ENCODE peak calls at places on chromosome 11, in six cellular contexts. P is cardiac muscle cell, R is prostate gland, H is dorsolateral prefrontal cortex, I is HepG2, T is mesenchymal stem cell. M is an unnamed sample. For H3K27me3, the result is how much of the 10 kb centered on the place peaks cover.

GRCh38 chr11:19743622-19744021 is 31.0 kb downstream of the NAV2 start:
- DNase-seq in P (no peak), R (no peak), I (no peak), H (no peak), T (no peak), M (no peak)

GRCh38 chr11:134362192-134362901 is 30.6 kb downstream of the GLB1L2 start:
- DNase-seq in T (no peak), H (no peak), I (no peak), R (no peak), P (no peak), M (no peak)

GRCh38 chr11:76459299-76459698 is 14.5 kb downstream of the EMSY start:
- DNase-seq in P (no peak), R (no peak), I (no peak), H (no peak), T (peak), M (no peak)

GRCh38 chr11:19326499-19326898 is 85.8 kb upstream of the E2F8 start:
- DNase-seq in I (no peak), T (peak), P (peak), H (no peak), R (no peak), M (no peak)

GRCh38 chr11:39221739-39222138 is 2237.7 kb downstream of the LRRC4C start:
- DNase-seq in T (no peak), H (no peak), P (no peak), R (no peak), I (no peak), M (no peak)

GRCh38 chr11:113896156-113896879 is 8.3 kb upstream of the HTR3B start:
- DNase-seq in T (peak), I (no peak), H (peak), P (peak), R (peak), M (no peak)

GRCh38 chr11:11027271-11027670 is 169.4 kb upstream of the ZBED5 start:
- DNase-seq in P (peak), T (peak), I (no peak), R (no peak), H (no peak), M (peak)

GRCh38 chr11:65928667-65929066 is 9.4 kb downstream of the DRAP1 start:
- DNase-seq in T (no peak), H (no peak), R (no peak), P (no peak), I (no peak), M (no peak)

GRCh38 chr11:132099692-132100091 is 729.3 kb downstream of the NTM start:
- DNase-seq in P (peak), I (no peak), H (no peak), T (no peak), R (no peak), M (no peak)

GRCh38 chr11:134120143-134120850 is 51.4 kb downstream of the JAM3 start:
- DNase-seq in T (peak), P (peak), I (no peak), H (peak), R (peak), M (no peak)

GRCh38 chr11:87425391-87425790 is 387.7 kb downstream of the TMEM135 start:
- DNase-seq in P (no peak), T (no peak), I (no peak), R (no peak), H (no peak), M (no peak)

GRCh38 chr11:78801161-78801884 is 226.7 kb upstream of the NARS2 start:
- DNase-seq in P (peak), I (no peak), H (no peak), R (peak), T (peak), M (peak)

GRCh38 chr11:68870470-68870869 is 28.8 kb upstream of the CPT1A start:
- DNase-seq in H (no peak), I (no peak), T (peak), P (no peak), R (peak), M (no peak)

GRCh38 chr11:69230856-69231425 is 63.0 kb upstream of the MYEOV start:
- DNase-seq in I (no peak), T (no peak), R (no peak), P (no peak), H (no peak), M (no peak)

GRCh38 chr11:71397328-71397860 is 50.8 kb downstream of the DHCR7 start:
- DNase-seq in I (no peak), R (no peak), T (no peak), H (no peak), P (no peak), M (no peak)

GRCh38 chr11:4881188-4881587 is 512 bp upstream of the OR51T1 start:
- DNase-seq in H (no peak), T (no peak), P (no peak), I (no peak), R (no peak), M (no peak)

GRCh38 chr11:38356255-38356654 is 1758.2 kb upstream of the RAG2 start:
- DNase-seq in R (no peak), P (no peak), T (no peak), H (no peak), I (no peak), M (no peak)

GRCh38 chr11:134532921-134533421 is 120.9 kb upstream of the B3GAT1 start:
- DNase-seq in P (no peak), R (no peak), H (no peak), I (no peak), T (no peak), M (no peak)

GRCh38 chr11:124656759-124657627 is 16.5 kb downstream of the SIAE start:
- DNase-seq in T (peak), P (peak), H (peak), R (no peak), I (no peak), M (no peak)

GRCh38 chr11:16606784-16607674 is 131.4 kb upstream of the C11orf58 start:
- DNase-seq in I (no peak), T (peak), R (peak), P (peak), H (no peak), M (peak)
- H3K27me3 ChIP-seq in I (half or more), T (under half), R (under half), P (half or more), H (half or more), M (under half)

GRCh38 chr11:28969832-28970231 is 861.6 kb downstream of the METTL15 start:
- DNase-seq in R (no peak), P (no peak), I (no peak), H (no peak), T (no peak), M (no peak)

GRCh38 chr11:28963189-28963588 is 855.0 kb downstream of the METTL15 start:
- DNase-seq in R (no peak), T (peak), I (no peak), H (no peak), P (peak), M (no peak)

GRCh38 chr11:28965824-28966223 is 857.6 kb downstream of the METTL15 start:
- DNase-seq in R (no peak), P (no peak), H (no peak), T (no peak), I (no peak), M (no peak)

GRCh38 chr11:28964811-28965210 is 856.6 kb downstream of the METTL15 start:
- DNase-seq in P (no peak), H (no peak), R (no peak), I (no peak), T (no peak), M (no peak)

DNA sequence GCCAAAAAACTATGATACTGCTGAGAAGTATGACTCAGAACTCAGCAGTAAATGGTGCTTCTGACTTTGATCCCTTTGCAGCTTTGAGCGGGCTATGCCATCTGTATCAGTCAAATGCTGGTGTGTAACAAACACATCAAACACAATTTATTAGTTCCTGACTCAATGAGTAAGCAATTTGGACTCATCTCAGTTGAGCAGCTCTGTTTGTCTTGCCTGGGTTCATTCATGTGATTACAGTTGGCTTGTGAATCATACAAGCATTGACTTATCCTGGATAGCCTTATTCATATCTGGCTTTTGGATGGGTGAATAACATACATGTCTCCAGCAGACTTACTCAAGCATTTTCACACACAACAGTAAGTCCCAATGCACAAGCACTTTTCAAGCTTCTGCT is 858.8 kb downstream of the METTL15 start:
- DNase-seq in I (no peak), R (no peak), P (no peak), H (no peak), T (no peak), M (no peak)
- H3K27me3 ChIP-seq in I (under half), R (under half), P (under half), H (under half), T (under half), M (under half)

DNA sequence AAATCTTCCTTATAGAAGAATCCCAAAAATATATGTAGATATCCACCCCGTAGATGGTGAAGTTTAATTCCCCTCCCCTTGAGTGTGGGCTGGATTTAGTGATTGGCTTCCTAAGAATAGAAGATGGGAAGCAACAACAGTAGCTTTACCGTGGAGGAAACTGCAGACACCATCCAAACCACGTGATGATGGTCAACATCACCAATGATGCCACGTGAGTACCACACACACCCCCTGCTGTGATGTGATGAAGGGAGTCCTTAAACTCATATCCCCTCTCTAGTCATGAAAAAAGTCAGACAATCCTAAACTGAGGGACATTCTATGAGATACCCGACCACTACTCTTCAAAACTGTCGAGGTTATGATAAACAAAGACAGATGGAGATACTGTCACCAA is 76.4 kb upstream of the SLC22A12 start:
- DNase-seq in T (no peak), R (no peak), P (no peak), I (no peak), H (no peak), M (no peak)
- H3K27me3 ChIP-seq in T (under half), R (under half), P (under half), I (under half), H (under half), M (under half)

DNA sequence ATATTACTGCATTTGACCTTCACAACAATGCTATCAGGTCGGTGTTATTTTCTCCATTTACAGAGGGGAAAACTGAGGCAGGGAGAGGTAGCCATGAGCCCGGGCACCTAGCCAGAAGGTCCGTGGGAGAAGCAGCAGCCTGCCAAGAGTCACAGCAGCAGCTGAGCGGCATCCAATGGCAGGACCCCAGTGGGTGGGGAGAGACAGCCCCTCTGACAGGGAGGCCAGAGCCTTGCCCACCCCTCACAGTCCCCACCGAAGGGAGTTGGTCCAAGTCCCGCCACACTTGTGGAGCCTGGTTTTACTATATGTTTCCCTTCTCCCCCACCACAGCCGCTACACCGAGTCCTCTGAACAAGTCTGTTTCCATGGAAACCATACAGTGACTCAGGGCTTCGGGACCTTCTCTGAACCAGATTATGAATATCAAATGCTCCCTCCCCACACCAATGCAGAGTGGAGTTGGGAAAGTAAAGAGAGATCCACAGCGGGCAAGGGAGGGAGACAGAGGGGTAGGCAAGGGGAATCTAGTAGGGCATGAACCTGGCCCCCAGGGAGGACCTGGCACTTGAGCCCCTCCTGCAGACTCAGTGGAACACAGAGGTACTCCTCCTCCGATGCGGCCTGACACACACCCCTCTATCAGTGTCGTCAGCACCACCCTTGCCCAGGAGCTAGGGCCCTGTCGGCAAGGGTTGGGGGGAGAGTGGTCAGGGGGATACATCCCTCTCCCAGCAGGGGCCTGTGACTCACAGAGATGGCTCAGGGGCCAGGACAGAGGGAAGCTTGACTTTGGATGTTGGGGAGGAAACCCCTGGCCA is 2.5 kb downstream of the CHST1 start:
- DNase-seq in R (no peak), I (peak), T (peak), H (peak), P (peak), M (no peak)
- H3K27me3 ChIP-seq in R (under half), I (half or more), T (under half), H (under half), P (half or more), M (under half)

GRCh38 chr11:120011836-120012235 is 126.1 kb downstream of the TRIM29 start:
- DNase-seq in P (no peak), I (no peak), R (no peak), H (no peak), T (no peak), M (no peak)
- H3K27me3 ChIP-seq in P (under half), I (under half), R (under half), H (under half), T (half or more), M (under half)

DNA sequence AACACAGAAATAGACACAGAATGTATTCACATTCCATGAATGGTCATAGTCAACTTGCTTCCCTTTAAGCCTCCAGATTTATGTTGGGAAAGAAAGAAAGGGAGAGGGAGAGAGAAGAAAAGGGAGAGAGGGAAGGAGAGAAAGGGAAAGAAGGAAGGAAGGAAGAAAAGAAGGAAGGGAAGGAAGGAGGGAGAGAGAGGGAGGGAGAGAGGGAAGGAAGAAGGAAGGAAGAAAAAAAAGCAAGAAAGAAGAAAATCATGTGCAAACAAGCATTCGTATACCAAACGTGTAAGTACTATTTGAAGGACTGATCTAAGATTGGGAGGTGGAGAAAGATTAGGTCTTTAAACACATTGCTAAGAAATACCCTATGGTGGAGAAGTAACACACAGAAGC is 23.9 kb upstream of the ARHGAP20 start:
- DNase-seq in P (no peak), T (no peak), R (no peak), I (no peak), H (no peak), M (no peak)
- H3K27me3 ChIP-seq in P (under half), T (under half), R (under half), I (under half), H (under half), M (under half)

GRCh38 chr11:126602349-126602940 is 247.0 kb downstream of the ST3GAL4 start:
- DNase-seq in H (no peak), T (no peak), R (no peak), I (no peak), P (no peak), M (no peak)
- H3K27me3 ChIP-seq in H (under half), T (under half), R (under half), I (under half), P (half or more), M (under half)

GRCh38 chr11:2269601-2270321 is 627 bp downstream of the ASCL2 start:
- DNase-seq in R (peak), T (peak), P (peak), H (no peak), I (no peak), M (peak)
- H3K27me3 ChIP-seq in R (under half), T (half or more), P (half or more), H (under half), I (under half), M (under half)

GRCh38 chr11:102560555-102561011 is 30.0 kb upstream of the MMP7 start:
- DNase-seq in I (no peak), R (peak), H (no peak), P (peak), T (peak), M (peak)
- H3K27me3 ChIP-seq in I (under half), R (under half), H (under half), P (under half), T (under half), M (under half)

M was measured in lung.